ENCODE peak calls at places on chromosome X, in eight cellular contexts. X is naive thymus-derived CD4-positive, alpha-beta T cell; P is Right ventricle myocardium inferior; Z is ELF-1; F is AG08396; L is NCI-H510A; D is WTC11; N is activated T-helper 1 cell treated with anti-CD3 and anti-CD28 coated beads, Interleukin-12 subunit alpha, Interleukin-12 subunit beta, Interleukin-2, Interleukin-4 antibody, amounts not matched to agents 30 ng/mL and 10 ng/mL and 1 ng/mL, durations not matched to agents 14 hours and 24 hours and 36 hours. O is an unnamed sample.

GRCh38 chrX:54540289-54540688 is 10.3 kb downstream of the GNL3L start:
- DNase-seq in P (no peak), F (peak), Z (peak), X (no peak), D (no peak), N (no peak), L (no peak), O (peak)

GRCh38 chrX:77167993-77168392 is 279.2 kb upstream of the FGF16 start:
- DNase-seq in D (no peak), F (no peak), X (no peak), N (no peak), L (no peak), Z (no peak), P (no peak), O (no peak)

GRCh38 chrX:136812286-136812685 is 31.6 kb upstream of the ARHGEF6 start:
- DNase-seq in L (no peak), P (no peak), D (no peak), X (no peak), Z (no peak), N (no peak), F (peak), O (no peak)

GRCh38 chrX:39814391-39814790 is 283.4 kb downstream of the BCOR start:
- DNase-seq in D (no peak), X (peak), F (no peak), N (peak), P (no peak), L (no peak), Z (peak), O (no peak)

GRCh38 chrX:48472851-48473717 is 2.9 kb upstream of the FTSJ1 start:
- DNase-seq in F (no peak), L (no peak), P (no peak), X (no peak), N (no peak), D (no peak), Z (peak), O (no peak)

GRCh38 chrX:133979641-133980230 is 5.7 kb downstream of the GPC3 start:
- DNase-seq in N (no peak), D (no peak), X (no peak), Z (no peak), P (no peak), L (no peak), F (no peak), O (no peak)

GRCh38 chrX:28124416-28124815 is 143.2 kb upstream of the DCAF8L1 start:
- DNase-seq in Z (no peak), N (no peak), F (no peak), X (no peak), P (no peak), L (peak), D (no peak), O (no peak)

GRCh38 chrX:9829308-9830267 is 43.4 kb downstream of the SHROOM2 start:
- DNase-seq in X (no peak), Z (no peak), L (no peak), P (no peak), N (peak), D (no peak), F (no peak), O (no peak)

GRCh38 chrX:40158036-40158706 is 60.4 kb upstream of the BCOR start:
- DNase-seq in D (peak), N (no peak), F (peak), X (peak), Z (peak), L (no peak), P (no peak), O (no peak)

GRCh38 chrX:2870650-2871049 is 41.9 kb downstream of the GYG2 start:
- DNase-seq in D (no peak), X (no peak), Z (no peak), P (no peak), L (no peak), N (no peak), F (no peak), O (no peak)

GRCh38 chrX:22320236-22320635 is 47.5 kb downstream of the CBLL2 start:
- DNase-seq in N (no peak), F (no peak), D (no peak), X (no peak), Z (no peak), L (no peak), P (no peak), O (no peak)

GRCh38 chrX:22314211-22314610 is 41.5 kb downstream of the CBLL2 start:
- DNase-seq in X (no peak), P (no peak), Z (no peak), F (no peak), N (no peak), L (no peak), D (no peak), O (no peak)

GRCh38 chrX:150569155-150569477 is 695 bp downstream of the MTM1 start:
- DNase-seq in L (no peak), P (peak), X (peak), N (no peak), D (no peak), F (no peak), Z (no peak), O (peak)

GRCh38 chrX:56766554-56767412 is 37.7 kb downstream of the NBDY start:
- DNase-seq in L (no peak), F (peak), X (peak), P (no peak), N (no peak), Z (peak), D (no peak), O (no peak)

GRCh38 chrX:43817454-43817853 is 64.8 kb downstream of the MAOB start:
- DNase-seq in L (no peak), X (no peak), Z (no peak), N (no peak), P (no peak), F (no peak), D (no peak), O (no peak)

GRCh38 chrX:19846995-19847790 is 40.2 kb downstream of the SH3KBP1 start:
- DNase-seq in L (no peak), D (no peak), X (no peak), Z (peak), N (no peak), F (peak), P (no peak), O (peak)

GRCh38 chrX:108090474-108091265 is 672 bp downstream of the PSMD10 start:
- DNase-seq in D (no peak), X (no peak), P (no peak), F (no peak), N (no peak), Z (no peak), L (no peak), O (no peak)

GRCh38 chrX:20229155-20229554 is 37.6 kb downstream of the RPS6KA3 start:
- DNase-seq in X (no peak), F (no peak), P (no peak), L (no peak), Z (no peak), N (no peak), D (no peak), O (no peak)

GRCh38 chrX:149504915-149505651 is at the start of gene IDS:
- DNase-seq in L (peak), X (peak), Z (peak), N (peak), D (peak), P (peak), F (peak), O (peak)

GRCh38 chrX:32597777-32598176 is 613.6 kb downstream of the DMD start:
- DNase-seq in F (no peak), P (no peak), N (no peak), L (no peak), X (no peak), D (no peak), Z (no peak), O (no peak)

GRCh38 chrX:107672955-107673378 is 44.7 kb downstream of the PRPS1 start:
- DNase-seq in P (peak), F (no peak), X (peak), Z (peak), D (peak), L (peak), N (peak), O (peak)

GRCh38 chrX:1185556-1185955 is 26.9 kb downstream of the CRLF2 start:
- DNase-seq in L (no peak), N (no peak), F (no peak), P (no peak), X (no peak), D (no peak), Z (no peak), O (no peak)

GRCh38 chrX:48791063-48791820 is 4.9 kb downstream of the GATA1 start:
- DNase-seq in Z (no peak), P (no peak), X (no peak), D (no peak), F (no peak), N (no peak), L (no peak), O (no peak)

GRCh38 chrX:119236599-119237525 is 777 bp downstream of the PGRMC1 start:
- DNase-seq in X (no peak), F (peak), P (no peak), Z (peak), L (no peak), D (peak), N (peak), O (peak)

GRCh38 chrX:147884958-147885357 is 26.8 kb upstream of the FMR1 start:
- DNase-seq in F (no peak), D (no peak), X (no peak), N (no peak), L (no peak), Z (no peak), P (no peak), O (no peak)

GRCh38 chrX:22666441-22666840 is 333.3 kb upstream of the DDX53 start:
- DNase-seq in X (no peak), D (peak), N (no peak), Z (peak), F (no peak), P (no peak), L (no peak), O (no peak)

GRCh38 chrX:10471426-10471825 is 149.0 kb downstream of the MID1 start:
- DNase-seq in D (no peak), P (no peak), Z (no peak), N (no peak), F (no peak), X (no peak), L (no peak), O (no peak)

GRCh38 chrX:53071604-53072417 is 10.4 kb upstream of the TSPYL2 start:
- DNase-seq in P (peak), F (peak), Z (peak), X (peak), D (peak), L (peak), N (peak), O (peak)

GRCh38 chrX:25650216-25650615 is 487.9 kb upstream of the MAGEB18 start:
- DNase-seq in Z (no peak), X (no peak), F (no peak), N (no peak), L (no peak), D (no peak), P (no peak), O (no peak)

GRCh38 chrX:102546818-102547493 is 30.4 kb upstream of the TMSB15A start:
- DNase-seq in L (peak), N (peak), X (no peak), F (no peak), Z (peak), D (no peak), P (no peak), O (no peak)

GRCh38 chrX:117851025-117851424 is 265.6 kb downstream of the KLHL13 start:
- DNase-seq in N (no peak), F (no peak), D (no peak), Z (no peak), X (no peak), L (no peak), P (no peak), O (no peak)

GRCh38 chrX:124421898-124422622 is 75.7 kb downstream of the SH2D1A start:
- DNase-seq in P (no peak), D (no peak), N (no peak), F (no peak), Z (no peak), X (no peak), L (no peak), O (no peak)